ENCODE peak calls at places on chromosomes 12 and 14, in ten cellular contexts. B is lower lobe of right lung; A is upper lobe of right lung; J is CD8-positive, alpha-beta memory T cell; D is hepatocyte; H is heart right ventricle; V is mesendoderm; R is cardiac muscle cell; P is CD4-positive, alpha-beta memory T cell; K is testis. I is an unnamed sample. For H3K36me3 and H3K4me1, the result is how much of the 10 kb centered on the place peaks cover.

GRCh38 chr14:92487513-92488133 is 26.0 kb upstream of the RIN3 start:
- DNase-seq in R (no peak), V (peak), D (no peak), H (peak), A (no peak), B (no peak), K (peak), P (no peak), J (no peak), I (no peak)

GRCh38 chr14:72781476-72782181 is 112.3 kb downstream of the DPF3 start:
- DNase-seq in V (peak), D (peak), R (peak), H (no peak), K (no peak), J (no peak), A (no peak), B (no peak), P (no peak), I (no peak)

GRCh38 chr12:11651785-11652184 is 2.3 kb downstream of the ETV6 start:
- DNase-seq in P (no peak), D (no peak), K (no peak), J (no peak), H (no peak), A (no peak), V (no peak), R (no peak), B (no peak), I (no peak)

GRCh38 chr14:81018714-81019512 is 63.5 kb downstream of the TSHR start:
- DNase-seq in R (no peak), K (no peak), A (no peak), D (no peak), J (no peak), P (no peak), B (no peak), V (no peak), H (no peak), I (no peak)

GRCh38 chr14:33676135-33676566 is 274.7 kb downstream of the EGLN3 start:
- DNase-seq in K (peak), D (peak), V (peak), B (peak), H (peak), R (peak), A (no peak), P (no peak), J (no peak), I (no peak)

GRCh38 chr12:31868980-31869379 is 90.2 kb upstream of the RESF1 start:
- DNase-seq in K (peak), V (no peak), H (peak), J (no peak), B (no peak), R (peak), P (no peak), D (peak), A (no peak), I (no peak)

GRCh38 chr12:106682594-106683234 is 91.8 kb upstream of the RIC8B start:
- DNase-seq in D (no peak), H (no peak), V (no peak), K (no peak), P (peak), B (no peak), R (peak), J (peak), A (no peak), I (no peak)

GRCh38 chr12:9786726-9787339 is 26.1 kb upstream of the CD69 start:
- DNase-seq in K (no peak), H (no peak), J (no peak), P (no peak), A (no peak), D (no peak), R (no peak), B (no peak), V (no peak), I (no peak)

GRCh38 chr14:93811611-93812010 is 23.3 kb upstream of the PRIMA1 start:
- DNase-seq in J (no peak), V (no peak), K (no peak), P (no peak), A (no peak), R (no peak), H (no peak), D (no peak), B (no peak), I (no peak)

GRCh38 chr14:57066463-57066862 is 202.2 kb downstream of the EXOC5 start:
- DNase-seq in V (no peak), D (no peak), J (no peak), A (no peak), B (no peak), R (no peak), K (no peak), H (no peak), P (no peak), I (no peak)

GRCh38 chr12:60760965-60761364 is 1165.1 kb downstream of the SLC16A7 start:
- DNase-seq in V (no peak), P (no peak), B (no peak), H (no peak), K (no peak), J (no peak), A (no peak), D (no peak), R (no peak), I (no peak)

GRCh38 chr12:130064999-130065398 is 97.3 kb upstream of the FZD10 start:
- DNase-seq in J (no peak), P (no peak), K (no peak), A (peak), D (no peak), R (no peak), V (peak), B (no peak), H (no peak), I (no peak)

GRCh38 chr14:73239463-73240241 is 2.3 kb downstream of the PAPLN start:
- DNase-seq in H (peak), D (peak), J (no peak), R (peak), V (peak), P (no peak), A (no peak), K (peak), B (peak), I (no peak)

GRCh38 chr14:62546862-62547474 is 498.3 kb downstream of the KCNH5 start:
- DNase-seq in K (no peak), A (no peak), D (no peak), J (no peak), B (no peak), P (no peak), H (no peak), V (peak), R (no peak), I (no peak)

GRCh38 chr12:104454997-104455396 is 1.8 kb upstream of the CHST11 start:
- DNase-seq in V (no peak), B (no peak), A (no peak), D (no peak), H (no peak), K (no peak), R (peak), J (no peak), P (no peak), I (no peak)

GRCh38 chr14:65349100-65349499 is 63.4 kb upstream of the FUT8 start:
- DNase-seq in H (no peak), D (no peak), A (no peak), P (no peak), B (no peak), J (no peak), R (peak), K (no peak), V (no peak), I (no peak)

GRCh38 chr14:62084020-62084419 is 321.8 kb downstream of the SNAPC1 start:
- DNase-seq in P (no peak), R (no peak), V (no peak), H (no peak), A (no peak), D (no peak), B (no peak), J (no peak), K (no peak), I (no peak)

GRCh38 chr12:127108360-127109215 is 1158.4 kb upstream of the TMEM132C start:
- DNase-seq in V (peak), K (peak), D (peak), A (peak), P (peak), J (peak), B (peak), R (peak), H (peak), I (peak)

GRCh38 chr14:89504602-89505320 is 87.7 kb upstream of the FOXN3 start:
- DNase-seq in P (no peak), R (peak), J (no peak), H (peak), A (no peak), D (no peak), V (no peak), K (no peak), B (peak), I (no peak)

GRCh38 chr12:116943419-116944372 is 32.9 kb downstream of the FBXW8 start:
- DNase-seq in H (peak), B (no peak), A (no peak), J (no peak), V (peak), R (peak), P (no peak), K (peak), D (no peak), I (no peak)

GRCh38 chr14:21978184-21978998 is 304.8 kb upstream of the OR4E1 start:
- DNase-seq in A (peak), P (peak), V (peak), K (peak), D (peak), B (peak), J (peak), R (peak), H (no peak), I (peak)

GRCh38 chr14:93747560-93747959 is 40.7 kb downstream of the PRIMA1 start:
- DNase-seq in K (no peak), H (no peak), A (no peak), P (no peak), V (no peak), R (no peak), D (no peak), J (no peak), B (no peak), I (no peak)

GRCh38 chr14:81070511-81070910 is 115.1 kb downstream of the TSHR start:
- DNase-seq in R (no peak), B (no peak), P (no peak), K (no peak), V (no peak), D (no peak), J (no peak), H (no peak), A (no peak), I (no peak)

GRCh38 chr14:100577986-100578431 is 9.2 kb downstream of the BEGAIN start:
- DNase-seq in B (peak), P (no peak), K (no peak), D (no peak), A (peak), H (no peak), R (no peak), J (no peak), V (no peak), I (no peak)

GRCh38 chr12:6980075-6980474 is 9.4 kb downstream of the EMG1 start:
- DNase-seq in P (no peak), K (no peak), H (no peak), B (no peak), V (no peak), A (no peak), D (no peak), J (no peak), R (no peak), I (no peak)
- H3K36me3 ChIP-seq in P (under half), K (under half), H (half or more), B (half or more), V (under half), A (half or more), D (under half), J (half or more), R (under half), I (under half)

GRCh38 chr12:14364583-14365271 is 755 bp upstream of the ATF7IP start:
- DNase-seq in P (no peak), V (no peak), B (no peak), J (no peak), K (no peak), D (no peak), H (no peak), R (no peak), A (no peak), I (no peak)
- H3K4me3 ChIP-seq in P (peak), V (no peak), B (peak), J (peak), K (peak), D (no peak), H (peak), R (peak), A (peak), I (peak)

GRCh38 chr12:42953021-42953420 is 363.5 kb upstream of the PRICKLE1 start:
- DNase-seq in V (no peak), J (no peak), K (no peak), A (no peak), R (no peak), P (no peak), H (no peak), D (no peak), B (no peak), I (no peak)

GRCh38 chr12:42961395-42961794 is 371.8 kb upstream of the PRICKLE1 start:
- DNase-seq in R (peak), V (peak), K (no peak), B (no peak), A (no peak), P (no peak), H (no peak), J (no peak), D (peak), I (no peak)

GRCh38 chr12:42958271-42958674 is 368.7 kb upstream of the PRICKLE1 start:
- DNase-seq in D (no peak), B (no peak), P (no peak), R (peak), K (no peak), A (no peak), H (peak), J (no peak), V (no peak), I (no peak)

GRCh38 chr12:42960087-42960527 is 370.6 kb upstream of the PRICKLE1 start:
- DNase-seq in V (no peak), K (no peak), H (no peak), A (no peak), J (no peak), P (no peak), B (no peak), D (no peak), R (no peak), I (no peak)

GRCh38 chr12:42957136-42957535 is 367.6 kb upstream of the PRICKLE1 start:
- DNase-seq in K (peak), V (no peak), J (no peak), B (no peak), P (no peak), D (no peak), R (peak), A (no peak), H (peak), I (no peak)
- H3K4me1 ChIP-seq in K (under half), V (under half), J (under half), B (under half), P (under half), D (under half), R (under half), A (under half), H (under half), I (under half)

DNA sequence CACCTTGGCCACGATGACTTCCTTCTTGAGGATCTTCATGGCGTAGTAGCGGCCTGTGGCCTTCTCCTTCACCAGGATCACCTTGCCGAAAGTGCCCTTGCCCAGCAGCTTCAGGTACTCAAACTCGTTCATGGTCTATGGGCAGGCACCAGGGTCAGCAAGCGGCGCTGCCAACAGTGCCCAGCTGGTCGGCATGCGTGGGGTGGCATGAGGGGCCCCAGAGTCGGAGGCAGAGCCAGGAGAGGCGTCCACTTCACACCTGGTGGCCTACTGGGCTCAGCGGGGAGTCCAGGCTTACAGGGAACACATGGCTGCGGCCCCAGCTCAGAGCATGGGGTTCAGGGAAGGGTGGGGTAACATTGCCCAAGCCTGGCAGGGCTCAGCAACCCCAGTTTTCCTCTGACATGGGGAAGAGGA is 20.5 kb downstream of the AKT1 start:
- DNase-seq in H (no peak), P (no peak), D (no peak), J (no peak), K (no peak), A (no peak), V (no peak), R (no peak), B (no peak), I (no peak)
- H3K36me3 ChIP-seq in H (half or more), P (under half), D (under half), J (under half), K (under half), A (half or more), V (under half), R (under half), B (half or more), I (under half)

GRCh38 chr12:92703777-92704176 is 988 bp downstream of the PLEKHG7 start:
- DNase-seq in V (no peak), K (no peak), B (no peak), H (no peak), D (no peak), A (no peak), J (no peak), R (no peak), P (no peak), I (no peak)

GRCh38 chr12:92701441-92701840 is 1.3 kb upstream of the PLEKHG7 start:
- DNase-seq in J (no peak), K (no peak), B (no peak), V (no peak), A (no peak), D (no peak), P (no peak), H (no peak), R (peak), I (no peak)

GRCh38 chr12:92706594-92706993 is 3.8 kb downstream of the PLEKHG7 start:
- DNase-seq in H (no peak), J (no peak), P (no peak), B (no peak), V (no peak), D (no peak), K (no peak), A (no peak), R (no peak), I (no peak)

GRCh38 chr12:92698466-92698865 is 4.3 kb upstream of the PLEKHG7 start:
- DNase-seq in A (no peak), D (no peak), K (no peak), H (no peak), J (no peak), B (no peak), V (no peak), P (no peak), R (no peak), I (no peak)

GRCh38 chr12:92702754-92703679 is at the start of gene PLEKHG7:
- DNase-seq in P (no peak), H (no peak), R (no peak), V (no peak), D (peak), J (no peak), A (no peak), B (no peak), K (no peak), I (no peak)
- H3K4me3 ChIP-seq in P (no peak), H (no peak), R (no peak), V (no peak), D (peak), J (no peak), A (peak), B (peak), K (no peak), I (no peak)

GRCh38 chr14:68785817-68786490 is 6.9 kb downstream of the ZFP36L1 start:
- DNase-seq in D (peak), H (no peak), K (peak), B (no peak), A (no peak), P (peak), R (peak), V (peak), J (peak), I (peak)
- H3K4me1 ChIP-seq in D (under half), H (half or more), K (under half), B (half or more), A (under half), P (half or more), R (under half), V (under half), J (half or more), I (half or more)

GRCh38 chr14:71163842-71164500 is 256.7 kb downstream of the PCNX1 start:
- DNase-seq in J (no peak), H (no peak), V (no peak), K (peak), P (no peak), B (no peak), R (no peak), A (no peak), D (no peak), I (no peak)
- H3K36me3 ChIP-seq in J (under half), H (under half), V (under half), K (under half), P (under half), B (under half), R (under half), A (under half), D (under half), I (under half)

DNA sequence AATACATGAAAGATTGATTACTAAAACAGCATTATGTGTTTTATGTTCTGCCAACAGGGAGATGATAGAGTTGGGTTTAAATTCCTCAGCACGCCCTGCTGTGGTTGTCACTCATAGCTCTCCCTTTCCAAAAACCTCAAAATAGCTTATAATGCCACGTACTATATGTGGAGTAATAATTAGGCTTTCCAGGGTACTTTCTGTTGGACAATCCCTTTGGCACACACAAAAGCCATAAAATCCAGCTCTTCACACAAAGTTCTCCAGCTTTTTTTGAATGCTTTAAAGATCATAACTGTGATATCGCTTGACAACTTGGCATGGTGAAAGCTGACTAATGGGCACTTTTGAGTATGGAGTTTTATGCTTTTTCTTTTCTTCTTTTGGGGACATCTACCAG is 145.3 kb upstream of the DCN start:
- DNase-seq in K (no peak), H (no peak), R (peak), D (no peak), J (no peak), B (no peak), V (no peak), P (no peak), A (no peak), I (no peak)
- H3K4me3 ChIP-seq in K (no peak), H (no peak), R (no peak), D (no peak), J (no peak), B (no peak), V (no peak), P (no peak), A (no peak), I (no peak)

I was measured in naive thymus-derived CD4-positive, alpha-beta T cell.